ENCODE peak calls at places on chromosomes 6 and 20, in five cellular contexts. I is Panc1, R is GM12878, J is HepG2, F is upper lobe of left lung. C is an unnamed sample.

GRCh38 chr6:29676981-29677601 is 3.9 kb downstream of the ZFP57 start:
- ATAC-seq in I (no peak), R (peak; percentile 34), J (no peak), F (no peak), C (no peak)

GRCh38 chr6:1387632-1388031 is 1.7 kb upstream of the FOXF2 start:
- ATAC-seq in I (no peak), R (no peak), J (no peak), F (no peak), C (no peak)

GRCh38 chr20:10856237-10856636 is 182.4 kb upstream of the JAG1 start:
- ATAC-seq in I (no peak), R (no peak), J (peak; percentile 85), F (peak; percentile 47), C (no peak)

GRCh38 chr20:32553618-32554017 is 31.5 kb downstream of the NOL4L start:
- ATAC-seq in I (no peak), R (no peak), J (no peak), F (no peak), C (no peak)

GRCh38 chr6:31556312-31556711 is 8.9 kb downstream of the NFKBIL1 start:
- ATAC-seq in I (no peak), R (no peak), J (no peak), F (no peak), C (no peak)

GRCh38 chr20:45878076-45878731 is 2.8 kb upstream of the ZSWIM1 start:
- ATAC-seq in I (no peak), R (no peak), J (no peak), F (peak; percentile 60), C (peak; percentile 46)

GRCh38 chr6:47181681-47182080 is 128.0 kb downstream of the TNFRSF21 start:
- ATAC-seq in I (no peak), R (no peak), J (no peak), F (no peak), C (no peak)

GRCh38 chr6:108446629-108447150 is 114.0 kb upstream of the FOXO3 start:
- ATAC-seq in I (no peak), R (no peak), J (no peak), F (no peak), C (no peak)

GRCh38 chr6:141335889-141336288 is 796.8 kb upstream of the GJE1 start:
- ATAC-seq in I (no peak), R (no peak), J (no peak), F (no peak), C (no peak)

GRCh38 chr6:50093938-50094272 is 44.2 kb upstream of the DEFB112 start:
- ATAC-seq in I (no peak), R (no peak), J (peak; percentile 92), F (no peak), C (no peak)

GRCh38 chr20:16049478-16050093 is 523.7 kb downstream of the KIF16B start:
- ATAC-seq in I (no peak), R (no peak), J (no peak), F (no peak), C (no peak)

GRCh38 chr20:47126374-47126705 is 230.2 kb downstream of the ZMYND8 start:
- ATAC-seq in I (no peak), R (no peak), J (no peak), F (no peak), C (no peak)

GRCh38 chr6:65259080-65259479 is 447.9 kb downstream of the EYS start:
- ATAC-seq in I (no peak), R (no peak), J (peak; percentile 84), F (no peak), C (no peak)

GRCh38 chr6:75800708-75801505 is 51.9 kb downstream of the MYO6 start:
- ATAC-seq in I (no peak), R (peak; percentile 23), J (no peak), F (peak; percentile 30), C (no peak)

GRCh38 chr6:27908017-27908416 is 4.2 kb downstream of the OR2B2 start:
- ATAC-seq in I (no peak), R (peak; percentile 74), J (no peak), F (no peak), C (no peak)

GRCh38 chr6:168043848-168044415 is 35.1 kb downstream of the FRMD1 start:
- ATAC-seq in I (no peak), R (no peak), J (no peak), F (no peak), C (no peak)

GRCh38 chr6:125257351-125257750 is 44.4 kb downstream of the HDDC2 start:
- ATAC-seq in I (no peak), R (no peak), J (no peak), F (no peak), C (no peak)

GRCh38 chr20:49400904-49401303 is 81.6 kb downstream of the KCNB1 start:
- ATAC-seq in I (no peak), R (no peak), J (no peak), F (no peak), C (peak; percentile 57)

GRCh38 chr6:105253787-105254186 is 74.0 kb upstream of the POPDC3 start:
- ATAC-seq in I (no peak), R (no peak), J (no peak), F (no peak), C (no peak)

GRCh38 chr20:32858873-32859372 is at the start of gene EFCAB8:
- ATAC-seq in I (no peak), R (no peak), J (peak; percentile 66), F (no peak), C (no peak)

GRCh38 chr6:37110455-37111155 is 59.3 kb upstream of the PIM1 start:
- ATAC-seq in I (peak; percentile 29), R (peak; percentile 96), J (peak; percentile 82), F (no peak), C (no peak)

GRCh38 chr20:34377072-34377847 is 14.2 kb downstream of the ITCH start:
- ATAC-seq in I (no peak), R (peak; percentile 96), J (no peak), F (no peak), C (no peak)

GRCh38 chr20:19823971-19824370 is 65.9 kb downstream of the RIN2 start:
- ATAC-seq in I (no peak), R (no peak), J (no peak), F (no peak), C (peak; percentile 48)

GRCh38 chr20:3733119-3733995 is 872 bp downstream of the HSPA12B start:
- ATAC-seq in I (no peak), R (no peak), J (no peak), F (peak; percentile 15), C (no peak)

GRCh38 chr6:168013250-168013915 is 15.9 kb downstream of the KIF25 start:
- ATAC-seq in I (peak; percentile 68), R (no peak), J (no peak), F (no peak), C (no peak)

GRCh38 chr20:24585796-24586522 is 116.5 kb downstream of the SYNDIG1 start:
- ATAC-seq in I (no peak), R (no peak), J (no peak), F (no peak), C (no peak)

GRCh38 chr20:16028923-16029322 is 544.3 kb downstream of the KIF16B start:
- ATAC-seq in I (no peak), R (peak; percentile 50), J (no peak), F (no peak), C (no peak)

GRCh38 chr20:57398901-57399535 is 7.8 kb downstream of the RBM38 start:
- ATAC-seq in I (no peak), R (no peak), J (no peak), F (no peak), C (no peak)
- H3K4me1 ChIP-seq in I (no peaks in the 10 kb centered on the region), R (peaks cover 62% of the 10 kb centered on the region), J (no peaks in the 10 kb centered on the region), F (peaks cover 47% of the 10 kb centered on the region), C (peaks cover 3% of the 10 kb centered on the region)

GRCh38 chr6:158232445-158233213 is 64.5 kb downstream of the GTF2H5 start:
- ATAC-seq in I (peak; percentile 64), R (peak; percentile 77), J (peak; percentile 73), F (peak; percentile 75), C (peak; percentile 54)
- TF ChIP-seq POLR2AphosphoS5 in I (no peak), R (no peak), J (no peak), F (peak; percentile 47), C (no peak)

GRCh38 chr20:62361799-62362589 is 5.1 kb downstream of the LAMA5 start:
- ATAC-seq in I (peak; percentile 13), R (no peak), J (peak; percentile 0), F (peak; percentile 12), C (no peak)

GRCh38 chr20:62359491-62360121 is 7.5 kb downstream of the LAMA5 start:
- ATAC-seq in I (peak; percentile 2), R (no peak), J (no peak), F (no peak), C (peak; percentile 46)

GRCh38 chr20:62362991-62363919 is 3.9 kb downstream of the LAMA5 start:
- ATAC-seq in I (no peak), R (no peak), J (no peak), F (no peak), C (no peak)

GRCh38 chr20:62362590-62362940 is 4.5 kb downstream of the LAMA5 start:
- ATAC-seq in I (no peak), R (no peak), J (no peak), F (no peak), C (no peak)

DNA sequence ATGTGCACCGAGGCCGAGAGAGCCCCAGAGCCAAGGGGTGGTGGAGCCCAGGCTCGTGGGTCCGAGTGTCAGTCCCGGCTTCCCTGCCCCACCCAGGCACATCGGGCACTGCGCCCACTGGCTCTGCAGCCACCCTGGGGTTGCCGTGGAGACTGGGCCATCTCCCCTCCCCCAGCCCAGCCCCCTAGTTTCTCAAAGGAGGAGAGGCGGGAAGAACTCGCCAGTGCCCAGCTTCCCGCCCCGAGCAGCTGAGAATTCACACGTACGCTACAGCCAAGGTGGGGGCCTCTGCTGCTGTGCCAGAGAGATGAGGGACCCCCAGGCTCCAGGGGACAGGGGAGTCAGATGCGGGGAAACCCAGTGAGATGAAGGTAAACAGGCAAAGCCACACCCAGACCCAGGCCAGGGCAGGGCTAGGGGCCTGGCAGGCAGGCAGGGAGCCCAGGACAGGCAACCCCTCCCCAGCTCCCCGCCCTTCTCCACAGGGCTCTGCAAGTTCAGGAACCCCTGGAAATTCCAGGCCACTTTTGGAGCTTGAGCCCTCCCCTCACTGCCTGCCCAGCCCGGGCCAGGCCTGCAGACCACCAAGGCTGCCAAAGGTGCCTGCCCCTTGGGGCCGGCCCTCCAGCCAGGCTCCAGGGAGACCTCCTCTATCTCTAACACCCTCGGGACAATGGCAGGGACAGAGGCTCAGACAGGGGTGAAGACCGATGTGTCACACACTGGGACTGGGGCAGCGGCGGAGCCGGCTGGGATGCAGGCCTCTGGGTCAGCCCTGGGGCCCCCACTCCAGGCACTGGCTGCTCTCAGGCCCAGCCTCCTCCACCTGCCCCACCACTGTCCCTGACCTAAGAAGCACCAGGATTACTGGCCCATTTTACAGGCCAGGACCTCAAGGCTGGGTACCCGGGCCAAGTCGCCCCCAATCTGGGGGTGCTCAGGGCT is 6.0 kb downstream of the LAMA5 start:
- ATAC-seq in I (peak; percentile 37), R (no peak), J (no peak), F (no peak), C (no peak)
- H3K4me1 ChIP-seq in I (peaks cover 84% of the 10 kb centered on the region), R (no peaks in the 10 kb centered on the region), J (peaks cover 62% of the 10 kb centered on the region), F (peaks cover 90% of the 10 kb centered on the region), C (peaks cover 4% of the 10 kb centered on the region)

GRCh38 chr6:35488517-35488862 is 8.4 kb downstream of the TEAD3 start:
- ATAC-seq in I (no peak), R (no peak), J (no peak), F (no peak), C (no peak)

GRCh38 chr6:35490821-35491557 is 5.9 kb downstream of the TEAD3 start:
- ATAC-seq in I (peak; percentile 2), R (no peak), J (no peak), F (no peak), C (no peak)

GRCh38 chr6:35491558-35492541 is 5.0 kb downstream of the TEAD3 start:
- ATAC-seq in I (no peak), R (no peak), J (no peak), F (no peak), C (no peak)

GRCh38 chr6:35489066-35489465 is 7.8 kb downstream of the TEAD3 start:
- ATAC-seq in I (no peak), R (no peak), J (no peak), F (no peak), C (no peak)

GRCh38 chr6:35489995-35490791 is 6.7 kb downstream of the TEAD3 start:
- ATAC-seq in I (peak; percentile 43), R (no peak), J (no peak), F (peak; percentile 67), C (peak; percentile 75)
- TF ChIP-seq POLR2AphosphoS5 in I (no peak), R (no peak), J (no peak), F (no peak), C (peak; percentile 57)

C was measured in gastroesophageal sphincter.